ENCODE peak calls at places on chromosomes 12 and 14, in nine cellular contexts. M, T, C, F, X, V, L, S and I are unnamed samples.

GRCh38 chr12:75662501-75663159 is 151.2 kb upstream of the KRR1 start:
- DNase-seq in M (no peak), F (no peak), T (no peak), L (no peak), X (no peak), V (no peak), C (no peak), S (no peak), I (no peak)

GRCh38 chr14:68345738-68346137 is 447.1 kb downstream of the ZFP36L1 start:
- DNase-seq in M (no peak), S (no peak), L (no peak), V (no peak), T (no peak), F (no peak), X (no peak), C (no peak), I (no peak)

GRCh38 chr14:69473271-69473670 is 11.3 kb upstream of the PLEKHD1 start:
- DNase-seq in M (no peak), V (no peak), X (no peak), S (no peak), L (no peak), C (no peak), F (no peak), T (no peak), I (no peak)

GRCh38 chr14:53744846-53745245 is 211.8 kb downstream of the BMP4 start:
- DNase-seq in L (no peak), M (no peak), V (no peak), F (peak; percentile 23), C (no peak), S (no peak), T (no peak), X (no peak), I (no peak)

GRCh38 chr12:74747305-74747704 is 209.7 kb downstream of the ATXN7L3B start:
- DNase-seq in T (no peak), X (no peak), M (no peak), F (no peak), C (no peak), L (peak; percentile 13), S (no peak), V (no peak), I (no peak)

GRCh38 chr12:104699489-104700194 is 242.9 kb downstream of the CHST11 start:
- DNase-seq in F (no peak), T (no peak), V (no peak), S (no peak), C (no peak), M (no peak), L (no peak), X (peak; percentile 45), I (peak; percentile 42)

GRCh38 chr12:112939761-112940357 is 1.6 kb downstream of the OAS3 start:
- DNase-seq in T (no peak), M (no peak), L (no peak), C (no peak), F (no peak), X (peak; percentile 10), S (no peak), V (no peak), I (peak; percentile 71)

GRCh38 chr12:51062631-51063397 is 14.7 kb downstream of the LETMD1 start:
- DNase-seq in V (no peak), X (no peak), L (no peak), C (no peak), T (no peak), F (no peak), S (no peak), M (no peak), I (no peak)

GRCh38 chr12:90548595-90548994 is 406.4 kb downstream of the CCER1 start:
- DNase-seq in M (no peak), F (no peak), C (no peak), X (no peak), V (no peak), L (no peak), T (no peak), S (no peak), I (no peak)

GRCh38 chr12:101172316-101172715 is 37.7 kb downstream of the SLC5A8 start:
- DNase-seq in M (peak; percentile 23), X (no peak), T (peak; percentile 27), C (no peak), F (peak; percentile 23), L (no peak), V (no peak), S (peak; percentile 95), I (peak; percentile 9)

GRCh38 chr14:75282166-75282547 is 3.5 kb downstream of the FOS start:
- DNase-seq in T (no peak), M (no peak), X (no peak), L (peak; percentile 80), F (no peak), C (no peak), V (no peak), S (no peak), I (no peak)

GRCh38 chr12:18139989-18140596 is 50.1 kb upstream of the RERGL start:
- DNase-seq in L (peak; percentile 71), V (no peak), F (peak; percentile 4), S (no peak), C (no peak), X (no peak), M (no peak), T (no peak), I (peak; percentile 6)

GRCh38 chr12:34333337-34333736 is 311.0 kb downstream of the ALG10 start:
- DNase-seq in L (no peak), T (peak; percentile 67), V (no peak), F (no peak), S (no peak), M (no peak), C (no peak), X (no peak), I (no peak)

GRCh38 chr12:108729612-108730336 is 1.5 kb downstream of the CORO1C start:
- DNase-seq in C (no peak), T (peak; percentile 69), L (peak; percentile 56), X (no peak), S (no peak), F (peak; percentile 37), V (no peak), M (no peak), I (no peak)
- TF ChIP-seq CTCF in C (no peak), T (no peak), L (no peak), X (no peak), S (no peak), F (no peak), V (no peak), M (no peak), I (no peak)

GRCh38 chr12:111076199-111076598 is 155.8 kb upstream of the MYL2 start:
- DNase-seq in F (no peak), C (no peak), L (no peak), T (no peak), V (no peak), S (no peak), M (no peak), X (no peak), I (no peak)
- TF ChIP-seq CTCF in F (no peak), C (no peak), L (no peak), T (no peak), V (no peak), S (no peak), M (no peak), X (no peak), I (no peak)

GRCh38 chr14:101844219-101844618 is 82.7 kb downstream of the PPP2R5C start:
- DNase-seq in L (no peak), T (no peak), F (no peak), X (no peak), S (no peak), C (peak; percentile 59), M (no peak), V (no peak), I (no peak)

GRCh38 chr14:101844752-101845151 is 83.2 kb downstream of the PPP2R5C start:
- DNase-seq in T (no peak), F (no peak), M (no peak), V (no peak), X (no peak), L (no peak), C (no peak), S (no peak), I (no peak)

GRCh38 chr14:101843038-101843437 is 81.5 kb downstream of the PPP2R5C start:
- DNase-seq in T (no peak), L (no peak), S (no peak), M (no peak), V (no peak), C (no peak), F (no peak), X (no peak), I (no peak)

GRCh38 chr14:101845496-101845895 is 84.0 kb downstream of the PPP2R5C start:
- DNase-seq in L (no peak), M (no peak), S (no peak), C (no peak), T (no peak), F (no peak), X (no peak), V (no peak), I (no peak)

DNA sequence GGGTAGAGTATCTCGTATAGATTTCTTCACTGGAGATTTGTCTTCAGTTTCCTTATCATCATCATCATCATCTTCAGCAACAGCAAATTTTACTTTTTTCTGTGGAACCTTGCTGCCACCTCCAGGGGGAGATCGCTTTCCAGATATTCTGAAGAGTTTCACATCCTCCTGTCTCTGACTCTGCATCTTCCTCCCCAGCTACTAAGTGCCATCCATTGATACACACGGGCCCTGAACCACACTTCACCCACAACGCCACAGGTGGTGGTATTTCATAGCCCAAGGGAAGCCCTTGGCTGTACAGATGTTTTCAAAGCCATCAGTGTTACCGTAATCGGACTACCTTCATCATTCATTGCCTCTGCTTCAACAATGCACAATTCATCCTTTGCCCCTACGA is 82.2 kb downstream of the PPP2R5C start:
- DNase-seq in C (peak; percentile 87), S (no peak), L (no peak), T (no peak), F (no peak), V (no peak), X (peak; percentile 81), M (no peak), I (peak; percentile 55)
- TF ChIP-seq CTCF in C (peak; percentile 63), S (peak; percentile 66), L (peak; percentile 5), T (peak; percentile 27), F (peak; percentile 9), V (peak; percentile 24), X (peak; percentile 64), M (no peak), I (peak; percentile 63)

GRCh38 chr12:57133013-57133569 is 4.8 kb downstream of the LRP1 start:
- DNase-seq in S (peak; percentile 69), L (no peak), F (no peak), M (peak; percentile 16), X (no peak), C (no peak), T (no peak), V (no peak), I (no peak)
- TF ChIP-seq CTCF in S (no peak), L (no peak), F (peak; percentile 25), M (no peak), X (no peak), C (no peak), T (no peak), V (no peak), I (no peak)